ENCODE peak calls at places on chromosomes 5 and 9, in nine cellular contexts. One of them, this sample, is unnamed.

GRCh38 chr9:106862946-106863740 is at the start of gene ZNF462:
- DNase-seq in RWPE1: peak; percentile 63
- DNase-seq in adrenal gland: peak; percentile 76
- DNase-seq in H1: peak; percentile 54
- DNase-seq in body of pancreas: no peak
- DNase-seq in PC-3: peak; percentile 28
- DNase-seq in CD4-positive, alpha-beta T cell: no peak
- DNase-seq in pancreas: peak; percentile 13
- DNase-seq in spleen: no peak
- DNase-seq in this sample: no peak

GRCh38 chr5:62460578-62460983 is 48.0 kb downstream of the IPO11 start:
- DNase-seq in RWPE1: peak; percentile 23
- DNase-seq in adrenal gland: no peak
- DNase-seq in H1: no peak
- DNase-seq in body of pancreas: no peak
- DNase-seq in PC-3: peak; percentile 55
- DNase-seq in CD4-positive, alpha-beta T cell: no peak
- DNase-seq in pancreas: no peak
- DNase-seq in spleen: no peak
- DNase-seq in this sample: no peak

GRCh38 chr5:123089971-123090640 is 1.1 kb downstream of the PRDM6 start:
- DNase-seq in RWPE1: no peak
- DNase-seq in adrenal gland: no peak
- DNase-seq in H1: peak; percentile 81
- DNase-seq in body of pancreas: no peak
- DNase-seq in PC-3: no peak
- DNase-seq in CD4-positive, alpha-beta T cell: no peak
- DNase-seq in pancreas: no peak
- DNase-seq in spleen: no peak
- DNase-seq in this sample: no peak

GRCh38 chr5:122311400-122311887 is 593 bp upstream of the SNCAIP start:
- DNase-seq in RWPE1: no peak
- DNase-seq in adrenal gland: no peak
- DNase-seq in H1: peak; percentile 69
- DNase-seq in body of pancreas: no peak
- DNase-seq in PC-3: no peak
- DNase-seq in CD4-positive, alpha-beta T cell: no peak
- DNase-seq in pancreas: no peak
- DNase-seq in spleen: no peak
- DNase-seq in this sample: no peak

GRCh38 chr5:86354664-86355063 is 263.1 kb upstream of the COX7C start:
- DNase-seq in RWPE1: no peak
- DNase-seq in adrenal gland: no peak
- DNase-seq in H1: no peak
- DNase-seq in body of pancreas: no peak
- DNase-seq in PC-3: no peak
- DNase-seq in CD4-positive, alpha-beta T cell: no peak
- DNase-seq in pancreas: no peak
- DNase-seq in spleen: no peak
- DNase-seq in this sample: no peak

GRCh38 chr5:168042284-168043080 is 249.0 kb upstream of the WWC1 start:
- DNase-seq in RWPE1: no peak
- DNase-seq in adrenal gland: no peak
- DNase-seq in H1: no peak
- DNase-seq in body of pancreas: no peak
- DNase-seq in PC-3: no peak
- DNase-seq in CD4-positive, alpha-beta T cell: no peak
- DNase-seq in pancreas: no peak
- DNase-seq in spleen: no peak
- DNase-seq in this sample: no peak

GRCh38 chr9:136587944-136588662 is 42.3 kb upstream of the NOTCH1 start:
- DNase-seq in RWPE1: no peak
- DNase-seq in adrenal gland: no peak
- DNase-seq in H1: peak; percentile 91
- DNase-seq in body of pancreas: no peak
- DNase-seq in PC-3: no peak
- DNase-seq in CD4-positive, alpha-beta T cell: no peak
- DNase-seq in pancreas: no peak
- DNase-seq in spleen: no peak
- DNase-seq in this sample: no peak

GRCh38 chr5:104914536-104915070 is 1352.0 kb upstream of the NUDT12 start:
- DNase-seq in RWPE1: no peak
- DNase-seq in adrenal gland: no peak
- DNase-seq in H1: no peak
- DNase-seq in body of pancreas: no peak
- DNase-seq in PC-3: no peak
- DNase-seq in CD4-positive, alpha-beta T cell: no peak
- DNase-seq in pancreas: no peak
- DNase-seq in spleen: no peak
- DNase-seq in this sample: no peak

GRCh38 chr5:147455822-147456221 is 54.0 kb downstream of the DPYSL3 start:
- DNase-seq in RWPE1: no peak
- DNase-seq in adrenal gland: no peak
- DNase-seq in H1: no peak
- DNase-seq in body of pancreas: no peak
- DNase-seq in PC-3: no peak
- DNase-seq in CD4-positive, alpha-beta T cell: no peak
- DNase-seq in pancreas: no peak
- DNase-seq in spleen: no peak
- DNase-seq in this sample: no peak

GRCh38 chr5:111774525-111774924 is 17.5 kb upstream of the NREP start:
- DNase-seq in RWPE1: no peak
- DNase-seq in adrenal gland: peak; percentile 28
- DNase-seq in H1: no peak
- DNase-seq in body of pancreas: no peak
- DNase-seq in PC-3: peak; percentile 84
- DNase-seq in CD4-positive, alpha-beta T cell: no peak
- DNase-seq in pancreas: no peak
- DNase-seq in spleen: no peak
- DNase-seq in this sample: no peak

GRCh38 chr5:16573401-16573800 is 43.4 kb downstream of the RETREG1 start:
- DNase-seq in RWPE1: no peak
- DNase-seq in adrenal gland: no peak
- DNase-seq in H1: no peak
- DNase-seq in body of pancreas: no peak
- DNase-seq in PC-3: no peak
- DNase-seq in CD4-positive, alpha-beta T cell: no peak
- DNase-seq in pancreas: no peak
- DNase-seq in spleen: no peak
- DNase-seq in this sample: no peak

GRCh38 chr9:136160939-136161610 is 42.4 kb upstream of the TMEM250 start:
- DNase-seq in RWPE1: no peak
- DNase-seq in adrenal gland: no peak
- DNase-seq in H1: peak; percentile 40
- DNase-seq in body of pancreas: no peak
- DNase-seq in PC-3: no peak
- DNase-seq in CD4-positive, alpha-beta T cell: no peak
- DNase-seq in pancreas: no peak
- DNase-seq in spleen: no peak
- DNase-seq in this sample: no peak

GRCh38 chr5:140073296-140073695 is 30.2 kb upstream of the NRG2 start:
- DNase-seq in RWPE1: peak; percentile 45
- DNase-seq in adrenal gland: no peak
- DNase-seq in H1: no peak
- DNase-seq in body of pancreas: no peak
- DNase-seq in PC-3: peak; percentile 45
- DNase-seq in CD4-positive, alpha-beta T cell: no peak
- DNase-seq in pancreas: no peak
- DNase-seq in spleen: no peak
- DNase-seq in this sample: no peak

GRCh38 chr9:110016340-110016739 is 191.6 kb downstream of the C9orf152 start:
- DNase-seq in RWPE1: peak; percentile 57
- DNase-seq in adrenal gland: no peak
- DNase-seq in H1: no peak
- DNase-seq in body of pancreas: no peak
- DNase-seq in PC-3: peak; percentile 63
- DNase-seq in CD4-positive, alpha-beta T cell: no peak
- DNase-seq in pancreas: no peak
- DNase-seq in spleen: no peak
- DNase-seq in this sample: no peak

DNA sequence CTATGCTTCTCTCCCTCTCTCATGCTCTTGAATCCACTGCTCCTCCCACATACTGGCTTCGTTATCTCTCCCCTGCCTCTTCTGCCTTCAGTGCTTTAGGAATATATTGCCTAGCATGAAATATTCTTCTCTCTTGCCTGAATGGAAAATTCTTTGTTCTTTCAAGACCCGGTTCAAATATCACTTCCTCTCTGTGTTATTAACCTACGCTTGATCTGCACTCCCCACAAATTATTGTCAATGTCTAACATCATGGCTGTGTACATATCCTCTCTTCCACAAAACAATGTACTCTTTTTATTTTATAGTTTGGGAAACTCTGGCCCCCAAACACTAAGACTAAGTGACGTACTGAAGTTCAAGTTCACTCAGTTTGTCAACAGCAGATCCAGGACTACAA is 211.0 kb downstream of the SEC61B start:
- DNase-seq in RWPE1: no peak
- DNase-seq in adrenal gland: no peak
- DNase-seq in H1: no peak
- DNase-seq in body of pancreas: no peak
- DNase-seq in PC-3: no peak
- DNase-seq in CD4-positive, alpha-beta T cell: no peak
- DNase-seq in pancreas: no peak
- DNase-seq in spleen: no peak
- DNase-seq in this sample: no peak
- TF ChIP-seq CTCF in RWPE1: no peak
- TF ChIP-seq CTCF in adrenal gland: no peak
- TF ChIP-seq CTCF in H1: no peak
- TF ChIP-seq CTCF in body of pancreas: no peak
- TF ChIP-seq CTCF in PC-3: no peak
- TF ChIP-seq CTCF in CD4-positive, alpha-beta T cell: no peak
- TF ChIP-seq CTCF in pancreas: no peak
- TF ChIP-seq CTCF in spleen: no peak
- TF ChIP-seq CTCF in this sample: no peak

GRCh38 chr5:159734366-159734765 is 181.9 kb upstream of the ADRA1B start:
- DNase-seq in RWPE1: no peak
- DNase-seq in adrenal gland: no peak
- DNase-seq in H1: no peak
- DNase-seq in body of pancreas: no peak
- DNase-seq in PC-3: no peak
- DNase-seq in CD4-positive, alpha-beta T cell: no peak
- DNase-seq in pancreas: no peak
- DNase-seq in spleen: no peak
- DNase-seq in this sample: no peak
- TF ChIP-seq CTCF in RWPE1: no peak
- TF ChIP-seq CTCF in adrenal gland: no peak
- TF ChIP-seq CTCF in H1: no peak
- TF ChIP-seq CTCF in body of pancreas: no peak
- TF ChIP-seq CTCF in PC-3: no peak
- TF ChIP-seq CTCF in CD4-positive, alpha-beta T cell: no peak
- TF ChIP-seq CTCF in pancreas: no peak
- TF ChIP-seq CTCF in spleen: no peak
- TF ChIP-seq CTCF in this sample: no peak

GRCh38 chr5:165834922-165835321 is 2329.5 kb downstream of the MAT2B start:
- DNase-seq in RWPE1: no peak
- DNase-seq in adrenal gland: no peak
- DNase-seq in H1: no peak
- DNase-seq in body of pancreas: no peak
- DNase-seq in PC-3: no peak
- DNase-seq in CD4-positive, alpha-beta T cell: no peak
- DNase-seq in pancreas: no peak
- DNase-seq in spleen: no peak
- DNase-seq in this sample: no peak
- TF ChIP-seq CTCF in RWPE1: no peak
- TF ChIP-seq CTCF in adrenal gland: no peak
- TF ChIP-seq CTCF in H1: no peak
- TF ChIP-seq CTCF in body of pancreas: no peak
- TF ChIP-seq CTCF in PC-3: no peak
- TF ChIP-seq CTCF in CD4-positive, alpha-beta T cell: no peak
- TF ChIP-seq CTCF in pancreas: no peak
- TF ChIP-seq CTCF in spleen: no peak
- TF ChIP-seq CTCF in this sample: no peak

DNA sequence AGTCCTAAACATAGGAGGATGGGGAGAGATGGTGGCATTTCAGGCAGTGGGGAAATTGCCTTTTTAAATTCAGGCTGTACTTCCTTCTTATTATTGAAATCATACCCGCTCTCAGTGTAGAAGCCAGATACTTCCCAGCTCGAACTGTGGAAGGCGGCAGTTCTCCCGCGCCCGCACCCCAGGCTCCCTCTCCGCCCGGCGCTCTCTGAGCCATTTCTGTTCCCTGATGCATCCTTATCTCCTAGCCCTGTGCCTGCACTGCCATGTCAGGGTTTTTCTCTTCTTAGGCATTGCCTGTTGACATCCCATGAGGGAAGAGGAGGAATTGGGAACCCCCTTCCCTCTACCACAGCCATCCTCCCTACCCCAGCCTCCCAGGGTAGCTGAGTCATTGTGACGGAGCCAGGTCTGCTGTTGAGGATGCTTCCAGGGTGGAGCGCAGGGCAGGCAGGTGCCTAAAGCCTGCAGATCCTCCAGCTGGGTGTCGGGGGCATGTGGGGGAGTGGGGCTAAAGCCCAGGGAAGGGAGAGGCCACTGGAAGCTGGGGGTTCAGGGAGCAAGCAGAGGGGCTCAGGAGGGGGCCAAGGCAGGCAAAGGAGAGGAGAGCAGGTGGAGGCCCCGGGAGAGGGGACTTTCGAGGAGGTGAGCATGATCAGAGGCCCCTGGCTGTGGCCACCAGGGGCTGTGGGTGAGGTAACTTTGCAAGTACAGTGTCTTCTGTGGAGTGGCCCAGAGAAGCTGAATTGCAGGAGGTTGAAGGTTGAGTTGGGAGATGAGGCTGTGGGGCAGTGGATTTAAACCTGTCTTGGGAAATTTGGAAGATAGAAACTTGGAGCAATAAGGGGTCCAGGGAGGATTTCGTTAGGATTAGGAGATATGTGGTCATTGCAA is 16.2 kb downstream of the LAMC3 start:
- DNase-seq in RWPE1: no peak
- DNase-seq in adrenal gland: no peak
- DNase-seq in H1: no peak
- DNase-seq in body of pancreas: no peak
- DNase-seq in PC-3: no peak
- DNase-seq in CD4-positive, alpha-beta T cell: no peak
- DNase-seq in pancreas: no peak
- DNase-seq in spleen: no peak
- DNase-seq in this sample: no peak
- TF ChIP-seq CTCF in RWPE1: no peak
- TF ChIP-seq CTCF in adrenal gland: no peak
- TF ChIP-seq CTCF in H1: no peak
- TF ChIP-seq CTCF in body of pancreas: no peak
- TF ChIP-seq CTCF in PC-3: no peak
- TF ChIP-seq CTCF in CD4-positive, alpha-beta T cell: no peak
- TF ChIP-seq CTCF in pancreas: no peak
- TF ChIP-seq CTCF in spleen: no peak
- TF ChIP-seq CTCF in this sample: no peak

GRCh38 chr9:6845881-6846280 is 88.1 kb downstream of the KDM4C start:
- DNase-seq in RWPE1: no peak
- DNase-seq in adrenal gland: no peak
- DNase-seq in H1: no peak
- DNase-seq in body of pancreas: no peak
- DNase-seq in PC-3: no peak
- DNase-seq in CD4-positive, alpha-beta T cell: no peak
- DNase-seq in pancreas: no peak
- DNase-seq in spleen: no peak
- DNase-seq in this sample: no peak
- TF ChIP-seq CTCF in RWPE1: no peak
- TF ChIP-seq CTCF in adrenal gland: no peak
- TF ChIP-seq CTCF in H1: peak; percentile 56
- TF ChIP-seq CTCF in body of pancreas: peak; percentile 39
- TF ChIP-seq CTCF in PC-3: peak; percentile 27
- TF ChIP-seq CTCF in CD4-positive, alpha-beta T cell: no peak
- TF ChIP-seq CTCF in pancreas: no peak
- TF ChIP-seq CTCF in spleen: no peak
- TF ChIP-seq CTCF in this sample: no peak